ENCODE peak calls at places on chromosome 13, in four cellular contexts. G is tibial artery, U is lung microvascular endothelial cell, F is LHCN-M2. W is an unnamed sample.

GRCh38 chr13:45595968-45596367 is 19.6 kb downstream of the ERICH6B start:
- DNase-seq in U (peak; percentile 22), G (no peak), F (peak; percentile 6), W (peak; percentile 9)

GRCh38 chr13:26299168-26299788 is 45.3 kb downstream of the CDK8 start:
- DNase-seq in U (no peak), G (no peak), F (no peak), W (no peak)

GRCh38 chr13:105960326-105960725 is 575.1 kb downstream of the EFNB2 start:
- DNase-seq in G (no peak), F (no peak), U (no peak), W (no peak)

GRCh38 chr13:29976535-29976934 is 126.1 kb upstream of the UBL3 start:
- DNase-seq in G (no peak), F (no peak), U (no peak), W (no peak)

GRCh38 chr13:80497439-80497838 is 156.5 kb upstream of the SPRY2 start:
- DNase-seq in G (no peak), F (no peak), U (no peak), W (no peak)

GRCh38 chr13:24159921-24160324 is 597 bp upstream of the SPATA13 start:
- DNase-seq in F (no peak), G (no peak), U (no peak), W (peak; percentile 17)

GRCh38 chr13:74026753-74027152 is 107.5 kb downstream of the KLF12 start:
- DNase-seq in U (peak; percentile 64), G (no peak), F (no peak), W (peak; percentile 74)

GRCh38 chr13:66826398-66826797 is 403.7 kb downstream of the PCDH9 start:
- DNase-seq in G (no peak), F (peak; percentile 33), U (peak; percentile 6), W (peak; percentile 7)

GRCh38 chr13:110779046-110779445 is 65.5 kb downstream of the ING1 start:
- DNase-seq in G (no peak), F (no peak), U (no peak), W (no peak)

GRCh38 chr13:102580552-102581169 is 16.1 kb upstream of the TPP2 start:
- DNase-seq in F (peak; percentile 58), U (peak; percentile 79), G (no peak), W (peak; percentile 88)

GRCh38 chr13:67833564-67833963 is 603.4 kb upstream of the PCDH9 start:
- DNase-seq in F (no peak), U (no peak), G (no peak), W (no peak)

GRCh38 chr13:23715762-23716235 is 145.6 kb downstream of the TNFRSF19 start:
- DNase-seq in G (no peak), U (peak; percentile 52), F (no peak), W (peak; percentile 47)

GRCh38 chr13:100304241-100304640 is 215.3 kb downstream of the PCCA start:
- DNase-seq in F (no peak), U (no peak), G (no peak), W (no peak)

GRCh38 chr13:78689011-78689410 is 30.1 kb upstream of the OBI1 start:
- DNase-seq in U (peak; percentile 3), F (no peak), G (no peak), W (peak; percentile 34)

GRCh38 chr13:113664751-113665581 is 2.1 kb upstream of the GRK1 start:
- DNase-seq in U (no peak), F (no peak), G (peak; percentile 60), W (no peak)

GRCh38 chr13:114096811-114097503 is 35.5 kb downstream of the RASA3 start:
- DNase-seq in F (no peak), U (no peak), G (peak; percentile 56), W (no peak)

GRCh38 chr13:56216221-56216620 is 924.5 kb upstream of the PRR20A start:
- DNase-seq in F (no peak), G (no peak), U (no peak), W (no peak)

GRCh38 chr13:24716011-24716410 is 35.8 kb downstream of the ATP12A start:
- DNase-seq in G (no peak), F (no peak), U (no peak), W (no peak)

GRCh38 chr13:99971576-99972189 is at the start of gene ZIC5:
- DNase-seq in G (no peak), U (no peak), F (no peak), W (no peak)

GRCh38 chr13:60230593-60230992 is 66.9 kb upstream of the DIAPH3 start:
- DNase-seq in F (peak; percentile 13), U (no peak), G (no peak), W (no peak)

GRCh38 chr13:47858042-47858677 is 142.9 kb downstream of the SUCLA2 start:
- DNase-seq in U (no peak), F (no peak), G (no peak), W (no peak)

GRCh38 chr13:108929532-108929931 is 300.1 kb downstream of the MYO16 start:
- DNase-seq in F (peak; percentile 11), G (no peak), U (no peak), W (no peak)

GRCh38 chr13:27117158-27117557 is 54.5 kb downstream of the USP12 start:
- DNase-seq in F (peak; percentile 46), G (no peak), U (no peak), W (no peak)

W was measured in dermis blood vessel endothelial cell.